ENCODE peak calls at places on chromosomes 6 and 20, in five cellular contexts. X is SW480, L is H9, D is LoVo, T is M059J. K is an unnamed sample.

GRCh38 chr20:1866834-1867233 is 28.4 kb upstream of the SIRPA start:
- DNase-seq in T (peak), L (no peak), X (no peak), D (no peak), K (no peak)

GRCh38 chr6:117022774-117023173 is 145.7 kb downstream of the RFX6 start:
- DNase-seq in T (no peak), X (no peak), L (no peak), D (no peak), K (no peak)

GRCh38 chr6:31122803-31123706 is 2.8 kb upstream of the CDSN start:
- DNase-seq in T (peak), L (no peak), X (peak), D (no peak), K (no peak)

GRCh38 chr6:110329729-110330436 is 28.3 kb downstream of the METTL24 start:
- DNase-seq in D (no peak), L (no peak), T (peak), X (peak), K (no peak)

GRCh38 chr6:22764521-22764920 is 195.2 kb downstream of the HDGFL1 start:
- DNase-seq in T (peak), X (peak), L (no peak), D (no peak), K (no peak)

GRCh38 chr6:166166314-166167257 is 1.1 kb downstream of the TBXT start:
- DNase-seq in T (no peak), D (no peak), X (no peak), L (no peak), K (peak)

GRCh38 chr6:33416386-33417126 is 1.4 kb downstream of the CUTA start:
- DNase-seq in D (no peak), T (peak), X (no peak), L (no peak), K (no peak)

GRCh38 chr6:142822882-142823578 is 121.9 kb downstream of the HIVEP2 start:
- DNase-seq in L (peak), D (no peak), T (peak), X (no peak), K (peak)

GRCh38 chr6:32576261-32576660 is 13.4 kb downstream of the HLA-DRB1 start:
- DNase-seq in X (no peak), T (no peak), D (no peak), L (no peak), K (no peak)

GRCh38 chr6:131377112-131377511 is 195.9 kb upstream of the ARG1 start:
- DNase-seq in X (no peak), T (no peak), D (no peak), L (no peak), K (no peak)

GRCh38 chr20:21096321-21097043 is 9.7 kb downstream of the LINC00237 start:
- DNase-seq in L (peak), X (peak), D (no peak), T (peak), K (peak)

GRCh38 chr6:3408665-3409064 is 48.2 kb downstream of the SLC22A23 start:
- DNase-seq in T (no peak), X (no peak), L (no peak), D (no peak), K (no peak)

GRCh38 chr20:22675337-22675736 is 91.0 kb upstream of the FOXA2 start:
- DNase-seq in X (no peak), D (no peak), T (no peak), L (no peak), K (no peak)

GRCh38 chr6:31547727-31548422 is 467 bp downstream of the NFKBIL1 start:
- DNase-seq in L (no peak), X (no peak), D (no peak), T (no peak), K (no peak)

GRCh38 chr20:24956001-24956761 is 7.1 kb downstream of the CST7 start:
- DNase-seq in D (no peak), T (no peak), X (no peak), L (peak), K (peak)

GRCh38 chr6:2111162-2111677 is 134.2 kb downstream of the GMDS start:
- DNase-seq in L (no peak), T (peak), D (peak), X (peak), K (no peak)